ENCODE peak calls at places on chromosomes 5 and 9, in nine cellular contexts. R is IMR-90, D is left ventricle myocardium inferior, B is endodermal cell, F is iPS DF 6.9, K is K562, Q is heart right ventricle, A is ovary, E is GM23248. Z is an unnamed sample. For H3K4me1, the result is how much of the 10 kb centered on the place peaks cover.

GRCh38 chr9:99172129-99173091 is 49.3 kb downstream of the ALG2 start:
- DNase-seq in R (no peak), D (no peak), B (peak), F (no peak), K (no peak), Q (no peak), A (no peak), E (no peak), Z (no peak)

GRCh38 chr5:5421149-5421960 is 1.1 kb upstream of the ICE1 start:
- DNase-seq in R (peak), D (no peak), B (no peak), F (no peak), K (peak), Q (no peak), A (no peak), E (peak), Z (no peak)

GRCh38 chr5:158207733-158208132 is 348.8 kb upstream of the CLINT1 start:
- DNase-seq in R (no peak), D (no peak), B (no peak), F (no peak), K (no peak), Q (no peak), A (no peak), E (no peak), Z (no peak)

GRCh38 chr9:75452512-75452911 is 364.2 kb downstream of the OSTF1 start:
- DNase-seq in R (no peak), D (no peak), B (no peak), F (no peak), K (no peak), Q (no peak), A (no peak), E (no peak), Z (no peak)

GRCh38 chr5:75681125-75681830 is 36.0 kb downstream of the POC5 start:
- DNase-seq in R (peak), D (no peak), B (no peak), F (no peak), K (no peak), Q (no peak), A (no peak), E (peak), Z (no peak)

GRCh38 chr9:806285-807156 is 35.0 kb upstream of the DMRT1 start:
- DNase-seq in R (peak), D (no peak), B (no peak), F (peak), K (peak), Q (no peak), A (no peak), E (peak), Z (no peak)

GRCh38 chr5:130168211-130168610 is 263.9 kb downstream of the CHSY3 start:
- DNase-seq in R (no peak), D (no peak), B (no peak), F (no peak), K (no peak), Q (no peak), A (no peak), E (peak), Z (no peak)

GRCh38 chr5:5295361-5295760 is 127.1 kb upstream of the ICE1 start:
- DNase-seq in R (no peak), D (no peak), B (no peak), F (no peak), K (no peak), Q (no peak), A (no peak), E (no peak), Z (no peak)

GRCh38 chr9:27196383-27196782 is 87.4 kb downstream of the TEK start:
- DNase-seq in R (no peak), D (no peak), B (no peak), F (no peak), K (no peak), Q (no peak), A (no peak), E (no peak), Z (no peak)

GRCh38 chr9:85425153-85425611 is 316.6 kb downstream of the AGTPBP1 start:
- DNase-seq in R (no peak), D (peak), B (peak), F (peak), K (peak), Q (peak), A (no peak), E (peak), Z (peak)

GRCh38 chr5:133275631-133276030 is 223.8 kb downstream of the HSPA4 start:
- DNase-seq in R (no peak), D (no peak), B (no peak), F (no peak), K (no peak), Q (no peak), A (no peak), E (no peak), Z (no peak)

GRCh38 chr9:20568406-20568805 is 53.9 kb downstream of the MLLT3 start:
- DNase-seq in R (no peak), D (no peak), B (no peak), F (no peak), K (no peak), Q (no peak), A (no peak), E (peak), Z (no peak)

GRCh38 chr5:150272531-150272930 is 17.0 kb downstream of the CAMK2A start:
- DNase-seq in R (peak), D (no peak), B (peak), F (no peak), K (peak), Q (no peak), A (no peak), E (peak), Z (no peak)

GRCh38 chr9:106862946-106863740 is at the start of gene ZNF462:
- DNase-seq in R (peak), D (peak), B (peak), F (peak), K (no peak), Q (peak), A (peak), E (peak), Z (peak)

GRCh38 chr9:98410185-98410697 is 154.8 kb upstream of the TBC1D2 start:
- DNase-seq in R (peak), D (peak), B (peak), F (peak), K (peak), Q (peak), A (no peak), E (peak), Z (no peak)

GRCh38 chr9:128742401-128742800 is 18.5 kb upstream of the ZDHHC12 start:
- DNase-seq in R (no peak), D (no peak), B (no peak), F (no peak), K (no peak), Q (no peak), A (no peak), E (no peak), Z (no peak)

GRCh38 chr5:142551242-142552067 is 134.4 kb downstream of the FGF1 start:
- DNase-seq in R (peak), D (no peak), B (peak), F (peak), K (no peak), Q (peak), A (no peak), E (peak), Z (no peak)

GRCh38 chr5:123537845-123538244 is 25.9 kb downstream of the CSNK1G3 start:
- DNase-seq in R (no peak), D (no peak), B (no peak), F (no peak), K (no peak), Q (no peak), A (no peak), E (no peak), Z (no peak)

GRCh38 chr5:73917433-73917832 is 291.4 kb downstream of the ARHGEF28 start:
- DNase-seq in R (no peak), D (peak), B (no peak), F (no peak), K (no peak), Q (no peak), A (peak), E (no peak), Z (no peak)

GRCh38 chr5:58231041-58231440 is 228.8 kb downstream of the PLK2 start:
- DNase-seq in R (peak), D (no peak), B (no peak), F (no peak), K (no peak), Q (no peak), A (no peak), E (peak), Z (no peak)

GRCh38 chr9:91758491-91758981 is 191.5 kb downstream of the ROR2 start:
- DNase-seq in R (peak), D (no peak), B (peak), F (peak), K (peak), Q (no peak), A (no peak), E (peak), Z (no peak)

GRCh38 chr5:1666812-1667588 is 132.6 kb downstream of the MRPL36 start:
- DNase-seq in R (no peak), D (no peak), B (peak), F (no peak), K (peak), Q (no peak), A (peak), E (peak), Z (peak)

GRCh38 chr5:121366515-121366914 is 485.2 kb upstream of the FTMT start:
- DNase-seq in R (peak), D (no peak), B (no peak), F (no peak), K (no peak), Q (no peak), A (no peak), E (peak), Z (no peak)

GRCh38 chr5:87393331-87393730 is 19.4 kb downstream of the CCNH start:
- DNase-seq in R (peak), D (no peak), B (no peak), F (no peak), K (no peak), Q (no peak), A (no peak), E (peak), Z (no peak)

GRCh38 chr5:113110117-113110516 is 133.5 kb downstream of the DCP2 start:
- DNase-seq in R (no peak), D (no peak), B (no peak), F (no peak), K (no peak), Q (no peak), A (peak), E (no peak), Z (no peak)

GRCh38 chr9:94449486-94449885 is 105.4 kb upstream of the PCAT7 start:
- DNase-seq in R (no peak), D (no peak), B (no peak), F (no peak), K (no peak), Q (no peak), A (no peak), E (no peak), Z (no peak)

GRCh38 chr5:74201334-74202081 is 439.0 kb downstream of the ENC1 start:
- DNase-seq in R (peak), D (peak), B (no peak), F (no peak), K (no peak), Q (peak), A (no peak), E (peak), Z (no peak)

GRCh38 chr5:170524576-170524975 is 20.8 kb downstream of the KCNIP1 start:
- DNase-seq in R (no peak), D (no peak), B (no peak), F (no peak), K (no peak), Q (no peak), A (no peak), E (no peak), Z (no peak)

GRCh38 chr9:85949591-85950335 is 8.8 kb downstream of the NAA35 start:
- DNase-seq in R (peak), D (no peak), B (no peak), F (no peak), K (no peak), Q (no peak), A (no peak), E (peak), Z (no peak)

GRCh38 chr5:171675511-171675910 is 110.1 kb upstream of the SMIM23 start:
- DNase-seq in R (no peak), D (no peak), B (no peak), F (no peak), K (no peak), Q (no peak), A (no peak), E (no peak), Z (no peak)

DNA sequence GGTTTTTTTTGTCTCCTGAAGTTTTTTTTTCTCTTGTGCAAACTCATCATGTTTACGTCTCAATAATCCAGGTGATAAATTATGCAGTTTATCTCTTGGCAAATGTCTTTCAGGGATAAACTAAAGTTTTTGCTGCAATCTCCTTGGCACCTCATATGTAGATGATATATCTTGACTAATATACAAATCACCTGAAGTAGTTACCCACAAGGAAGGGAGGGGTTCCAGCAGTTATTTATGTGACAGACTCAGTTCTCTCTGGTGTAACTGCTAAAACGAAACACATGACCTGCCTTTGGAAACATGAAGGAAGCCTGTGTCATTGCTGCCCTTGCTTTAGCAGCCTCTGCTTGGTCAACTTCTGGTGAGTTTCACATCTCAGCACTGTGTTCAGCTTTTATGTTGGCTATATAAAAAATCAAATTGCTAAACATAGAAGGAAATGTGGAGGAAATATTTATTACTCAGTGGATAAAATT is 39.3 kb upstream of the KIAA1958 start:
- DNase-seq in R (peak), D (no peak), B (no peak), F (no peak), K (no peak), Q (no peak), A (no peak), E (peak), Z (no peak)
- H3K27ac ChIP-seq in R (peak), D (no peak), B (no peak), F (no peak), K (peak), Q (no peak), A (no peak), E (peak), Z (no peak)

GRCh38 chr5:110594866-110595265 is 131.6 kb downstream of the TMEM232 start:
- DNase-seq in R (no peak), D (no peak), B (no peak), F (no peak), K (no peak), Q (no peak), A (no peak), E (no peak), Z (no peak)
- H3K4me1 ChIP-seq in R (under half), D (under half), B (under half), F (under half), K (under half), Q (under half), A (under half), E (under half), Z (under half)

GRCh38 chr5:139393497-139394122 is 1.3 kb downstream of the PROB1 start:
- DNase-seq in R (no peak), D (no peak), B (no peak), F (no peak), K (no peak), Q (no peak), A (no peak), E (no peak), Z (no peak)

GRCh38 chr5:139390639-139391569 is 1.2 kb upstream of the MZB1 start:
- DNase-seq in R (no peak), D (no peak), B (peak), F (no peak), K (no peak), Q (no peak), A (no peak), E (no peak), Z (no peak)

GRCh38 chr5:139391570-139392323 is 2.0 kb upstream of the MZB1 start:
- DNase-seq in R (peak), D (no peak), B (no peak), F (no peak), K (no peak), Q (no peak), A (no peak), E (peak), Z (no peak)

GRCh38 chr5:139392678-139393496 is 2.0 kb downstream of the PROB1 start:
- DNase-seq in R (no peak), D (peak), B (peak), F (no peak), K (no peak), Q (no peak), A (no peak), E (peak), Z (peak)

GRCh38 chr5:139392324-139392677 is 2.6 kb upstream of the MZB1 start:
- DNase-seq in R (no peak), D (no peak), B (no peak), F (no peak), K (no peak), Q (no peak), A (no peak), E (no peak), Z (no peak)
- H3K4me3 ChIP-seq in R (peak), D (peak), B (peak), F (peak), K (no peak), Q (peak), A (no peak), E (peak), Z (no peak)

DNA sequence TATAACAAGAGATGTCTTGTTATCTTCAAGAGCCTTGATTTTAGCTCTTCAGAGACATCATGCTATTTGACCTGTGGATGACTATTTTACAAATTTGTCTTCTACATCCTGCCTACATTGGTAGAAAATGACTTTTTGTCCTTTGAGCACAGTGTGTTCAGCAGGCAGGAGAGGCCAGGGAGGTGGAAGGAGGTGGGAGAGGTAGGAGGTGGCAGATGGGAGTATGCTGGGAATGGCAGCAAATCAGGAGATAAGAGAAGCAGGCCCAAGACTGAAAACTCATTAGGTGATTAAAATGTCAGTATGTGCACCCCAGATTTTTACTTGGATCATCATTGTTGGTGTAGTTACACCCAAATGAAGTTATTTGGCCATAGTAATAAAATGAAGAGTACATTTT is 44.1 kb downstream of the PTPN3 start:
- DNase-seq in R (no peak), D (no peak), B (no peak), F (no peak), K (no peak), Q (no peak), A (no peak), E (no peak), Z (no peak)
- H3K27ac ChIP-seq in R (no peak), D (no peak), B (no peak), F (no peak), K (no peak), Q (no peak), A (no peak), E (peak), Z (no peak)

GRCh38 chr5:38871790-38872551 is 26.2 kb downstream of the OSMR start:
- DNase-seq in R (peak), D (no peak), B (no peak), F (no peak), K (peak), Q (peak), A (no peak), E (peak), Z (no peak)
- H3K4me1 ChIP-seq in R (under half), D (under half), B (under half), F (under half), K (under half), Q (under half), A (under half), E (under half), Z (under half)

DNA sequence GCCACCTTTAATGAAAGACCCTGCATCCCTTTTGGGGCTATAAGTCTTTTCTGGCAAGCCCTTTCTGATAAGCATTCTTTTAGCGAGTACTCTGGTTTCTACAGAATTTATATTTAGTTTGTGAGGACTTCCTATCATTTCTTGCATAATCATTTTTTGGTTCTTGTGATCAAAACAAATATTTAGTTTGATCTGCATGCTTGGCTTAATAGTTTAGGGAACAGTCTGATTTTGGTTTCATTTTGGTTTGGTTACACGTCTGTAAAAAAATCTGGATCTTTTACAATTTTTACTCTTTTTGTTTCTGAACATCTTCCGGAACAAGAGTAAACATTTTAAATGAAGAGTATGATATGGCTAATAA is 1074.4 kb downstream of the CDH9 start:
- DNase-seq in R (no peak), D (no peak), B (no peak), F (no peak), K (no peak), Q (no peak), A (no peak), E (no peak), Z (no peak)
- H3K4me3 ChIP-seq in R (no peak), D (no peak), B (no peak), F (no peak), K (no peak), Q (no peak), A (no peak), E (no peak), Z (no peak)

GRCh38 chr9:68805890-68806517 is 101.0 kb downstream of the PIP5K1B start:
- DNase-seq in R (no peak), D (no peak), B (no peak), F (no peak), K (no peak), Q (no peak), A (no peak), E (no peak), Z (no peak)
- H3K27ac ChIP-seq in R (no peak), D (peak), B (no peak), F (no peak), K (no peak), Q (peak), A (no peak), E (no peak), Z (peak)